ENCODE peak calls at places on chromosomes 11 and 22, in four cellular contexts. T is GM12891, R is K562, D is GM12878. P is an unnamed sample.

GRCh38 chr11:76209956-76210885 is 3.9 kb upstream of the WNT11 start:
- DNase-seq in T (no peak), R (no peak), D (no peak), P (no peak)

GRCh38 chr11:75706260-75706729 is 11.3 kb upstream of the MOGAT2 start:
- DNase-seq in T (peak), R (peak), D (no peak), P (peak)

GRCh38 chr11:130315354-130315970 is 745 bp upstream of the ZBTB44 start:
- DNase-seq in T (peak), R (peak), D (no peak), P (no peak)

GRCh38 chr11:18472587-18472986 is 16.9 kb downstream of the LDHAL6A start:
- DNase-seq in T (no peak), R (no peak), D (no peak), P (no peak)

GRCh38 chr22:44025171-44026065 is 1.3 kb downstream of the PARVB start:
- DNase-seq in T (peak), R (peak), D (peak), P (peak)

GRCh38 chr11:726278-726915 is 20.4 kb downstream of the EPS8L2 start:
- DNase-seq in T (no peak), R (peak), D (no peak), P (peak)

GRCh38 chr11:86508604-86509471 is 134.2 kb downstream of the CCDC81 start:
- DNase-seq in T (no peak), R (no peak), D (no peak), P (no peak)

GRCh38 chr11:68044145-68044813 is 5.5 kb downstream of the TCIRG1 start:
- DNase-seq in T (no peak), R (no peak), D (no peak), P (peak)

GRCh38 chr22:31917227-31917921 is 27.0 kb upstream of the YWHAH start:
- DNase-seq in T (peak), R (no peak), D (peak), P (peak)

GRCh38 chr22:45582955-45583320 is 80.3 kb downstream of the FBLN1 start:
- DNase-seq in T (no peak), R (no peak), D (no peak), P (no peak)

GRCh38 chr22:17842386-17842785 is 68.1 kb upstream of the BID start:
- DNase-seq in T (peak), R (no peak), D (no peak), P (peak)

GRCh38 chr11:122220321-122220720 is 104.3 kb upstream of the BLID start:
- DNase-seq in T (no peak), R (no peak), D (no peak), P (no peak)

GRCh38 chr22:33023119-33023827 is 34.9 kb downstream of the SYN3 start:
- DNase-seq in T (no peak), R (no peak), D (no peak), P (no peak)

GRCh38 chr11:44365616-44366015 is 55.7 kb upstream of the ALX4 start:
- DNase-seq in T (no peak), R (no peak), D (no peak), P (no peak)

GRCh38 chr11:131370901-131371790 is 731 bp downstream of the NTM start:
- DNase-seq in T (no peak), R (no peak), D (no peak), P (no peak)

GRCh38 chr11:2830886-2831285 is 54.7 kb downstream of the CDKN1C start:
- DNase-seq in T (no peak), R (no peak), D (no peak), P (no peak)

GRCh38 chr11:79314906-79315689 is 125.7 kb downstream of the TENM4 start:
- DNase-seq in T (no peak), R (no peak), D (no peak), P (peak)

GRCh38 chr11:120573756-120574354 is 62.3 kb downstream of the GRIK4 start:
- DNase-seq in T (no peak), R (no peak), D (no peak), P (no peak)

GRCh38 chr11:78795862-78796261 is 221.2 kb upstream of the NARS2 start:
- DNase-seq in T (no peak), R (no peak), D (no peak), P (no peak)

GRCh38 chr22:46769191-46769675 is 6.8 kb downstream of the TBC1D22A start:
- DNase-seq in T (no peak), R (no peak), D (no peak), P (no peak)

GRCh38 chr22:17366830-17367229 is 2.4 kb upstream of the CECR2 start:
- DNase-seq in T (peak), R (peak), D (no peak), P (no peak)

GRCh38 chr11:64229959-64230208 is 464 bp upstream of the DNAJC4 start:
- DNase-seq in T (no peak), R (no peak), D (no peak), P (no peak)

GRCh38 chr22:42902875-42903510 is 45.9 kb upstream of the ARFGAP3 start:
- DNase-seq in T (no peak), R (no peak), D (no peak), P (no peak)

GRCh38 chr11:119335655-119336543 is 1.6 kb downstream of the RNF26 start:
- DNase-seq in T (no peak), R (no peak), D (no peak), P (no peak)

GRCh38 chr11:131689049-131689925 is 318.9 kb downstream of the NTM start:
- DNase-seq in T (no peak), R (no peak), D (no peak), P (no peak)

GRCh38 chr22:23219787-23220484 is 39.6 kb downstream of the BCR start:
- DNase-seq in T (peak), R (no peak), D (peak), P (peak)

GRCh38 chr22:39087881-39088687 is 9.0 kb upstream of the APOBEC3H start:
- DNase-seq in T (no peak), R (peak), D (no peak), P (no peak)

GRCh38 chr11:12390687-12391110 is 13.3 kb downstream of the PARVA start:
- DNase-seq in T (no peak), R (no peak), D (no peak), P (no peak)

GRCh38 chr11:44862546-44863101 is 88.1 kb downstream of the TP53I11 start:
- DNase-seq in T (no peak), R (no peak), D (no peak), P (no peak)

GRCh38 chr11:17383466-17383865 is 5.0 kb downstream of the KCNJ11 start:
- DNase-seq in T (no peak), R (no peak), D (no peak), P (peak)

GRCh38 chr11:29119116-29119515 is 897.7 kb downstream of the KCNA4 start:
- DNase-seq in T (no peak), R (no peak), D (no peak), P (no peak)

GRCh38 chr11:98940913-98941312 is 79.8 kb upstream of the CNTN5 start:
- DNase-seq in T (no peak), R (no peak), D (no peak), P (no peak)

GRCh38 chr11:19258651-19259230 is 18.0 kb upstream of the E2F8 start:
- DNase-seq in T (no peak), R (no peak), D (no peak), P (no peak)

GRCh38 chr22:47316020-47316419 is 553.6 kb downstream of the TBC1D22A start:
- DNase-seq in T (no peak), R (no peak), D (no peak), P (no peak)

GRCh38 chr11:19951558-19952083 is 208.7 kb downstream of the DBX1 start:
- DNase-seq in T (peak), R (peak), D (peak), P (peak)

GRCh38 chr22:38449776-38450175 is 5.2 kb downstream of the KCNJ4 start:
- DNase-seq in T (no peak), R (no peak), D (no peak), P (no peak)

GRCh38 chr11:47359586-47359985 is 7.1 kb upstream of the MYBPC3 start:
- DNase-seq in T (no peak), R (no peak), D (no peak), P (peak)

GRCh38 chr22:21640810-21641209 is 1.3 kb upstream of the SDF2L1 start:
- DNase-seq in T (no peak), R (no peak), D (no peak), P (no peak)

GRCh38 chr22:21641417-21641794 is 696 bp upstream of the SDF2L1 start:
- DNase-seq in T (no peak), R (peak), D (no peak), P (no peak)

GRCh38 chr22:21643533-21644357 is 1.6 kb downstream of the SDF2L1 start:
- DNase-seq in T (no peak), R (peak), D (no peak), P (no peak)

GRCh38 chr22:21642584-21643448 is 714 bp downstream of the SDF2L1 start:
- DNase-seq in T (peak), R (peak), D (no peak), P (peak)

DNA sequence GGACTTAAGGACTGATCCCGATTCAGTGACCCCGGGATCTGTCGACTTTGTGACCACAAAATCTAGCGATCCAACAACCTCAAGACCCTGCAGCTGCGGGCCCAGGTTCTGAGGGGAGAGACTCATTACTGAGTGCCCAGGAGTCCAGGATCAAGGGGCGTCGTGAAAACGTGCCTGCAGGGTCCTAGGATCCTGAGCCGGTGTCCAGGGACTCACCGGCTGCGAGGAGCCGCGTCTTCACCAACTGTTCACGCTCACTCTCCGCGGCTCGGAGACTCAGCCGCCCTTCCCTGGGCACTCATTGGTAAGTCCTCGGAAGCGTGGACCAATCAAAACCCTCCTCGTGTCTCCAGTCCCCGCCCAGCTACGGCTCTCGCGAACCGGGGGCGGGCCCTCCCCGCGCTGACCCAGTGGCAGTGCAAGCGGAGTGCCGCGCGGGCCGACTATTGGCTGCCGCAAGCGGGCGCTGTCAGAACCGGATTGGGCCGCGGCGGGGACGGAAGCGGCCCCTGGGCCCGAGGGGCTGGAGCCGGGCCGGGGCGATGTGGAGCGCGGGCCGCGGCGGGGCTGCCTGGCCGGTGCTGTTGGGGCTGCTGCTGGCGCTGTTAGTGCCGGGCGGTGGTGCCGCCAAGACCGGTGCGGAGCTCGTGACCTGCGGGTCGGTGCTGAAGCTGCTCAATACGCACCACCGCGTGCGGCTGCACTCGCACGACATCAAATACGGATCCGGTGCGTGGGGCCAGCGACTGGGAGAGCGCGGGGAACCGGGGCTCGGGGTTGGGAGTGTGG is at the start of gene SDF2L1:
- DNase-seq in T (peak), R (peak), D (peak), P (peak)
- TF ChIP-seq SPI1 in T (no peak), R (no peak), D (no peak), P (no peak)

DNA sequence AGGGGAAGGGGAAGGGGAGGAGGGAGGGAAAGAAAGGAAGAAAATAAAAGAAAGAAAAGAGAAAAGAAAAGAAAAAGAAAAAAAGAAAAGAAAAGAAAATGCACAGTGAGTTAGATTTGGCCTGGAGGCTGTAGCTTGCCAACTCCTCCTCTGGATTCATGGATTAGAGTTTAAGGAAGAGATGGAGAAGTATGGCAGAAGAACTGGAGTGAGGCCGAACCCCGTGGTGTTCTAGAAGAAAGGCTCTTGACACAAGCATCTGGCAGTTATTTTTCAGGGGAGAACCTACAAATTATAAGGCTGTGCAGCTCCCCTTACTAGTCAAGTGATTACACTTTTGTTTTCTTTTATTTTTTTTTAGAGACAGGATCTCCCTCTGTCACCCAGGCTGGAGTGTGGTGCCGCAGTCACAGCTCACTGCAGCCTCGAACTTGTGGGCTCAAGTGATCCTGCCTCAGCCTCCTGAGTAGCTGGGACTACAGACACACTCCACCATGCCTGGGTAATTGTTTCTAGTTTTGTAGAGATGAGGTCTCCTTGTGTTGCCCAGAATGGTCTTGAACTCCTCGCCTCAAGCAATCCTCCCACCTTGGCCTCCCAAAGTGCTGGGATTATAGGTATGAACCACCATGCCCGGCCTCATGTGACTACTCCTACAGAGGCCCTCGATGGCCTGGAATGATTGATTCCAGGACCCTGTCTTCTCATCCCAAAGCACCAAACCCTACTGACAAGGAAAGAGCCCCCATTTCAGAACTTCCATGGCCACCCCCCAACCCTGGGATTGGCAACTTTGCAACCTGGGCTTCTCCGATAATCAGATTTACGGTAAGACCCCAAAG is 19.5 kb downstream of the ZNF74 start:
- DNase-seq in T (no peak), R (no peak), D (no peak), P (no peak)
- TF ChIP-seq SPI1 in T (no peak), R (no peak), D (no peak), P (no peak)

DNA sequence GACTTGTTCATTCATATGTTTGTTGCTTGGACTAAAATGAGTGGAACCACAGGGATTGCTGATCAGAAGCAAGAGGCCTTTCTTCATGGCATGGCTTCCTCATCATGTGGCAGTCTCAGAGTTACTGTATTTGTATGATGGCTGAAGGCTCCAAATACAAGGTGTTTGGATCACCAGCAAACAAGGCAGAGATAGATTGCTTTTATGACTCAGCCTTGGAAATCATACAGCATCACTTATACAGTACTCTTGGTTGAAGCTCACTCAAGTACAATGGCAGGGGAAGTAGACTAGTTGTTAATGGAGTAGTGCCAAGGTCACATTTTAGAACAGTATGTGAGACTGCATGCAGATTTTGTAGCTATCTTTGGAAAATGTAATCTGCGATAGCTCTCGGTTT is 16.6 kb downstream of the CAPRIN1 start:
- DNase-seq in T (no peak), R (no peak), D (no peak), P (no peak)
- TF ChIP-seq SPI1 in T (no peak), R (no peak), D (no peak), P (no peak)

GRCh38 chr11:57310091-57310490 is 14.7 kb downstream of the TNKS1BP1 start:
- DNase-seq in T (no peak), R (no peak), D (no peak), P (no peak)

GRCh38 chr11:57313071-57313787 is 11.5 kb downstream of the TNKS1BP1 start:
- DNase-seq in T (no peak), R (no peak), D (no peak), P (no peak)

GRCh38 chr11:57310630-57311086 is 14.1 kb downstream of the TNKS1BP1 start:
- DNase-seq in T (no peak), R (no peak), D (no peak), P (no peak)

GRCh38 chr11:57312511-57313021 is 12.2 kb downstream of the TNKS1BP1 start:
- DNase-seq in T (no peak), R (no peak), D (no peak), P (no peak)

GRCh38 chr11:57311109-57311936 is 13.4 kb downstream of the TNKS1BP1 start:
- DNase-seq in T (peak), R (peak), D (peak), P (peak)
- TF ChIP-seq SPI1 in T (no peak), R (no peak), D (no peak), P (no peak)

DNA sequence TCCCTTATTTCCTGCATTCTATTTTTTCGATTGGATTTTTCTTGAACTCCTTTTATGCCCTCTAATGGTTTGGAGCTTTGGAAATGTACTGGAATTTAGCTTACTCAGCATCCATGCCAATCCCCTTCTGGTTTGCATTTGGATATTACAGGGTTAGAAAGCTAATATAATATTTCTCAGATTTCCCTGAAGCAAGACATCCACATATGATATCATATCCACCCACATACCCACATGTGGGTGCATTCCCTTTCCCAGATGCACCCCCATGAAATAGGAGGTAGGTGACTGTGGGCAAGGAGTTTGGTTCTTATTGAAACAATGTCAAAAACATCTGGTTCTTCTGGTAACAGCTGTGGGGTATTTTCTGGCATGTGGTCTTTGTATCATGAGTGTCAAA is 32.8 kb upstream of the DDX10 start:
- DNase-seq in T (no peak), R (no peak), D (no peak), P (no peak)
- TF ChIP-seq SPI1 in T (no peak), R (no peak), D (no peak), P (no peak)

DNA sequence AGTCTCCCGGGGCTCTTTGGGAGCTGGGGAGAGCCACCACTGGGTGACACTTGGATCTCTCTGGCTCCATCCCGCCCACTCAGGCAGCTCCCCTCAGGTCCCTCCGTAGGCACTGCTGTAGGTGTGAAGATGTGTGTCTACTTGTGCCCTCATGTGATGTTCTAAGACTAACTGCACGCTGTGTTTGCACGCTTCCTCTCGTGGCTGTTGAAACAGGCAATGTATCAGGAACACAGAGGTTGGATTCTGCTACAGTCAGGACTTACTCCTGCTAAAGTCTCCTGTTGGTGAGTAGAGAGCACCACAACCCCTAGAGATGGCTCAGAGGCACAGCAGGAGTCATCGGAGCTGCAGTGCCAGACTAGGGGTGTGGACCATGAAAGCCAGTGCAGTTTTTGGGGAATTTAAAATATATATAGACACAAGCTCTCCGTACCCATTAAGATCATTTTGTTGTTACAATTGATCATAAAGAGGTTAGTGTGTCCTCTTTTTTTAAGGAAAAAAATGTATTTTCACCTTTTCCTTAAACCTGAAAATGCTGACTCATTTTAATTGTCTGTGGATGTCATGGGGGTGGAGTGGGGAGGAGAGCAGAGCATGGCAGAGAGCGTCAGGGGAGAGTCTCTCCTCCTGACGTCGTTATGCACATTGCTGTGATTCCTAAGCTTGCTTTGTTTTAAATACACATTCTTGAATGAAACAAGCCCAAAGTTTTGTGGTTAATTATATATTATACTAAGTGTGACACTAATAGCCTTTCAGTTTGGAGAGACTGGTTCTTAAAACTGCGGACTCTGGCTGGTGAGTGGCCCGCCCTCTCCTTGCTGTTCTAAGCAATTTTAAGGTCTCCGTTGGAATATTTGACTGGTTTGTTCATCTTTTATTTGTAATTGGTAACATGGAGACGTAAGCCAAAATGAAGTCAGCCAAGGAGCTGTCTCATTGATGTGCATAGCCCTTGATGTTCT is 16.2 kb upstream of the CTTN start:
- DNase-seq in T (no peak), R (peak), D (no peak), P (no peak)
- TF ChIP-seq SPI1 in T (no peak), R (no peak), D (no peak), P (no peak)

GRCh38 chr22:40654522-40655167 is 18.1 kb upstream of the MRTFA start:
- DNase-seq in T (no peak), R (peak), D (no peak), P (no peak)
- TF ChIP-seq SPI1 in T (no peak), R (no peak), D (no peak), P (no peak)

GRCh38 chr11:105244157-105244820 is 104.7 kb upstream of the CARD18 start:
- DNase-seq in T (no peak), R (no peak), D (no peak), P (no peak)
- TF ChIP-seq SPI1 in T (no peak), R (no peak), D (no peak), P (no peak)

P was measured in HL-60.